ENCODE peak calls at places on chromosomes 6 and 20, in six cellular contexts. One of them, this sample, is unnamed.

GRCh38 chr6:34714663-34715062 is 18.1 kb upstream of the ILRUN start:
- DNase-seq in A549: no peak
- DNase-seq in endothelial cell of umbilical vein: no peak
- DNase-seq in K562: peak; percentile 59
- DNase-seq in HCT116: no peak
- DNase-seq in GM12878: no peak
- DNase-seq in this sample: no peak

GRCh38 chr6:84516151-84516550 is 248.2 kb downstream of the TBX18 start:
- DNase-seq in GM12878: no peak
- DNase-seq in endothelial cell of umbilical vein: no peak
- DNase-seq in K562: no peak
- DNase-seq in HCT116: no peak
- DNase-seq in A549: no peak
- DNase-seq in this sample: no peak

GRCh38 chr6:41785689-41786450 is 1.6 kb upstream of the TOMM6 start:
- DNase-seq in HCT116: no peak
- DNase-seq in GM12878: no peak
- DNase-seq in endothelial cell of umbilical vein: no peak
- DNase-seq in A549: no peak
- DNase-seq in K562: no peak
- DNase-seq in this sample: no peak

GRCh38 chr6:139402935-139403386 is 28.5 kb upstream of the CITED2 start:
- DNase-seq in K562: no peak
- DNase-seq in endothelial cell of umbilical vein: peak; percentile 67
- DNase-seq in GM12878: no peak
- DNase-seq in HCT116: no peak
- DNase-seq in A549: no peak
- DNase-seq in this sample: peak; percentile 93

GRCh38 chr6:75605635-75606034 is 4.0 kb downstream of the SENP6 start:
- DNase-seq in A549: no peak
- DNase-seq in HCT116: no peak
- DNase-seq in GM12878: no peak
- DNase-seq in K562: no peak
- DNase-seq in endothelial cell of umbilical vein: no peak
- DNase-seq in this sample: no peak

GRCh38 chr6:4336778-4337442 is 201.5 kb upstream of the ECI2 start:
- DNase-seq in endothelial cell of umbilical vein: no peak
- DNase-seq in K562: no peak
- DNase-seq in GM12878: no peak
- DNase-seq in A549: no peak
- DNase-seq in HCT116: no peak
- DNase-seq in this sample: no peak

GRCh38 chr6:37516920-37517405 is 17.3 kb upstream of the CCDC167 start:
- DNase-seq in endothelial cell of umbilical vein: no peak
- DNase-seq in GM12878: no peak
- DNase-seq in HCT116: no peak
- DNase-seq in K562: no peak
- DNase-seq in A549: no peak
- DNase-seq in this sample: no peak

GRCh38 chr20:48841861-48842529 is 14.2 kb upstream of the PREX1 start:
- DNase-seq in HCT116: no peak
- DNase-seq in GM12878: no peak
- DNase-seq in K562: peak; percentile 71
- DNase-seq in A549: peak; percentile 84
- DNase-seq in endothelial cell of umbilical vein: peak; percentile 89
- DNase-seq in this sample: peak; percentile 82

GRCh38 chr6:100706491-100706890 is 174.6 kb downstream of the ASCC3 start:
- DNase-seq in HCT116: no peak
- DNase-seq in A549: no peak
- DNase-seq in K562: no peak
- DNase-seq in GM12878: no peak
- DNase-seq in endothelial cell of umbilical vein: no peak
- DNase-seq in this sample: no peak

GRCh38 chr6:149012040-149012545 is 265.3 kb downstream of the UST start:
- DNase-seq in HCT116: peak; percentile 65
- DNase-seq in A549: peak; percentile 81
- DNase-seq in K562: no peak
- DNase-seq in GM12878: no peak
- DNase-seq in endothelial cell of umbilical vein: peak; percentile 11
- DNase-seq in this sample: peak; percentile 100

GRCh38 chr6:118283759-118284158 is 264.3 kb upstream of the PLN start:
- DNase-seq in A549: peak; percentile 46
- DNase-seq in GM12878: no peak
- DNase-seq in endothelial cell of umbilical vein: peak; percentile 64
- DNase-seq in HCT116: peak; percentile 55
- DNase-seq in K562: peak; percentile 39
- DNase-seq in this sample: peak; percentile 68

DNA sequence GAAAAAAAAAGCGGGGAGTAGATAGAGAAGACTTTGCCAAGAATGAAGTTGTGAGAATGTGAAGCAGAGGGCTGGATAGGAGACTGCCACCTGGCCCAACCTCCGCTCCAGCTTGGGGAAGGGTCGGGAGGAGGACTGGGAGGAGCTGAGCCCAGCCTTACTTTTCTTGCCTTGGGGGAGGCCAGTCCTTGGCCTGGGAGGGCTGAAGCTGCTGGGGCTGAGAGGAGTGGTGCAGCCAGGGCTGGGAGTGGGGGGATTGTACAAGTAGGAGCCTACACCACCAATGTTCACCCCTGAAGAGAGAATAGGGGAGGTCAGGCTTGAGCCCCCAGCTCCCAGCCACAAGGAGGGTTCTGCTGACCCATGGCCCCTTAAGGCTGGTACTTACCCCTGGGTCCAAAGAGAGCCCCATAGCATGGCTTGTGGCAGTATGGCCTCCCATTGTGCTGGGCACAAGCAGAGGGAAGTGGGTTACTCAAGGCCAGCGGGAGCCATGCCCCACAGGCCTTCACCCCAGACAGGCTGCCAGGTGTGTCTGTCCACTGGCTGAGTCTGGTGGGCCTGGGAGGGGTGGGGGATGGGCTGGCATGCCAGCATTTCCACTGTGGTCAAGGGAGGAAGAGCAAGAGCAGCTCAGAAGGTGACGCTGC is 1.1 kb downstream of the CRIP3 start:
- DNase-seq in endothelial cell of umbilical vein: no peak
- DNase-seq in A549: no peak
- DNase-seq in GM12878: no peak
- DNase-seq in HCT116: no peak
- DNase-seq in K562: no peak
- DNase-seq in this sample: no peak
- TF ChIP-seq POLR2A in endothelial cell of umbilical vein: no peak
- TF ChIP-seq POLR2A in A549: no peak
- TF ChIP-seq POLR2A in GM12878: no peak
- TF ChIP-seq POLR2A in HCT116: no peak
- TF ChIP-seq POLR2A in K562: no peak
- TF ChIP-seq POLR2A in this sample: no peak

GRCh38 chr20:52402514-52402913 is 210.9 kb upstream of the ZFP64 start:
- DNase-seq in K562: no peak
- DNase-seq in GM12878: no peak
- DNase-seq in endothelial cell of umbilical vein: no peak
- DNase-seq in A549: no peak
- DNase-seq in HCT116: no peak
- DNase-seq in this sample: no peak
- H3K4me2 ChIP-seq in K562: no peak overlapping the region
- H3K4me2 ChIP-seq in GM12878: no peak overlapping the region
- H3K4me2 ChIP-seq in endothelial cell of umbilical vein: no peak overlapping the region
- H3K4me2 ChIP-seq in A549: no peak overlapping the region
- H3K4me2 ChIP-seq in HCT116: no peak overlapping the region
- H3K4me2 ChIP-seq in this sample: no peak overlapping the region

DNA sequence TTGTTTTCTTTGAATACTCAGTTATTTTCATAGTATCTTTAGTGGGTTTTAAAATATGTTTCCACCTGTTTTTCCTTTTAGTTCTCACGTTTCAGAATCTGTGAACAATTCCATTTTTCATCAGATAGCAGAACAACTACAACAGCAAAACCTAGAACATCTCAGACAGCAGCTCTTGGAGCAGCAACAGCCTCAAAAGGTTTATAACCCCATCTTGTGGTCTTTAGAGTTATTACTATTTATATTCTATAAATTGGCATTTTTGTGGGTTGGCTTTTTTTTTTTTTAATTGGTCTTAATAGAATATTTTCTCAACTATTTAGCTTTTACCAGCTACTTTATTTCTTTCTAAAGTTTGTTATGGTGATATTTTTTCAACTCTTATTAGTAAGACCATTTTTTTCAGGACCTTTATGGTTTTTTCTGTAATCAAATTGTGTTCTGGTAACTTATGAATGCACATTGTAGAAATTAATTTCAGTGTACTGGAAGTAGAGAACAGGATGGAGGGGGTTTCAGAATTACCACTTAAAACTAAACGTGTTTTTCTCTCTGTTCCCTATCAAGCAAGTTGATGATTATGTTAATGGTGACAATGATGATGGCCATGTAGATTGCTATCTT is 72.2 kb downstream of the SCAF8 start:
- DNase-seq in HCT116: peak; percentile 31
- DNase-seq in endothelial cell of umbilical vein: peak; percentile 69
- DNase-seq in A549: peak; percentile 52
- DNase-seq in K562: peak; percentile 34
- DNase-seq in GM12878: no peak
- DNase-seq in this sample: peak; percentile 70
- TF ChIP-seq CTCF in HCT116: peak; percentile 68
- TF ChIP-seq CTCF in endothelial cell of umbilical vein: no peak
- TF ChIP-seq CTCF in A549: peak; percentile 57
- TF ChIP-seq CTCF in K562: peak; percentile 74
- TF ChIP-seq CTCF in GM12878: peak; percentile 41
- TF ChIP-seq CTCF in this sample: peak; percentile 69

GRCh38 chr20:31662372-31662854 is 24.7 kb downstream of the COX4I2 start:
- DNase-seq in GM12878: no peak
- DNase-seq in K562: no peak
- DNase-seq in endothelial cell of umbilical vein: peak; percentile 28
- DNase-seq in A549: no peak
- DNase-seq in HCT116: no peak
- DNase-seq in this sample: no peak

GRCh38 chr20:31663524-31663837 is 25.8 kb downstream of the COX4I2 start:
- DNase-seq in GM12878: no peak
- DNase-seq in K562: no peak
- DNase-seq in endothelial cell of umbilical vein: no peak
- DNase-seq in HCT116: no peak
- DNase-seq in A549: no peak
- DNase-seq in this sample: no peak

GRCh38 chr20:31664696-31665354 is 27.1 kb downstream of the COX4I2 start:
- DNase-seq in GM12878: no peak
- DNase-seq in HCT116: no peak
- DNase-seq in A549: no peak
- DNase-seq in endothelial cell of umbilical vein: no peak
- DNase-seq in K562: no peak
- DNase-seq in this sample: no peak

GRCh38 chr20:31665753-31666152 is 28.0 kb downstream of the COX4I2 start:
- DNase-seq in A549: no peak
- DNase-seq in HCT116: no peak
- DNase-seq in K562: no peak
- DNase-seq in endothelial cell of umbilical vein: no peak
- DNase-seq in GM12878: no peak
- DNase-seq in this sample: no peak

DNA sequence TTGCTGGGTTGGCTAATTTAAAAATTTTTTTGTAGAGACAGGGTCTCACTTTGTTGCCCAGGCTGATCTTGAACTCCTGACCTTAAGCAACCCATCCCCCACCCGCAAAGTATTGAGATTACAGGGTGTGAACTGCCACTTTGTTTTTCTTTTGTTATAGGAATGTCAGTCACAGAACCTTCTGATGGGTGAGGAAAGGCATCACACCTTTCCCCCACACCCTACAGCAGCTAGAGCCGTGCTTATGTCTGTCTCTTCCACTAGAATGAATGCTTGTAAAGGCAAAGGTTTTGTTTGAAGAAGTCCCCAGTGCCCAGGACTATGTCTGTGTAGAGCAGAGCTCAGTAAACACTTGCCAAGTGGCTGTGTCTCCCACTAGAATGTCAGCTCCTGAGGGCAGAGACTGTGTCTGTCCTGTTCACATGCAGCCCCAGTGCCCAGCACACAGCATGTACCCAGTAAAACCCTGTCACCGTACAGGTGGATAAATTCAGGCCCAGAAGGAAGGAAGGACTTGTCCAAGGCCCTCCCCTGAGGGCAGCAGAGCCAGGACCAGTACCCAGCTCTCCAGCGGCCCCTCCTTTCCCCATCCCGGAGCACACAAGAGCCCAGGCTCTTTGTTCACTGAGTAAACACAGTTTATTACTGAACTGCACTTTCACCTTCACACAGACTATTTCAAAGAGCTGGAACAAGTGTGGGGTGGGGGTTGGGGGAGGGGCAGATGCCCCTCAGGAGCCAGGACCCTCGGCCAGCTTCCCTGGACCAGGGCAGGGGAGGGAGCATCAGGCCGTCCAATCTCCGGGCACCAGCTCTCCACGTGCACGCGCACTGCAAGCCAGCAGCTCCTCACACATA is 26.4 kb downstream of the COX4I2 start:
- DNase-seq in endothelial cell of umbilical vein: no peak
- DNase-seq in K562: no peak
- DNase-seq in A549: peak; percentile 53
- DNase-seq in GM12878: no peak
- DNase-seq in HCT116: no peak
- DNase-seq in this sample: no peak
- TF ChIP-seq POLR2A in endothelial cell of umbilical vein: no peak
- TF ChIP-seq POLR2A in K562: no peak
- TF ChIP-seq POLR2A in A549: no peak
- TF ChIP-seq POLR2A in GM12878: no peak
- TF ChIP-seq POLR2A in HCT116: no peak
- TF ChIP-seq POLR2A in this sample: no peak

DNA sequence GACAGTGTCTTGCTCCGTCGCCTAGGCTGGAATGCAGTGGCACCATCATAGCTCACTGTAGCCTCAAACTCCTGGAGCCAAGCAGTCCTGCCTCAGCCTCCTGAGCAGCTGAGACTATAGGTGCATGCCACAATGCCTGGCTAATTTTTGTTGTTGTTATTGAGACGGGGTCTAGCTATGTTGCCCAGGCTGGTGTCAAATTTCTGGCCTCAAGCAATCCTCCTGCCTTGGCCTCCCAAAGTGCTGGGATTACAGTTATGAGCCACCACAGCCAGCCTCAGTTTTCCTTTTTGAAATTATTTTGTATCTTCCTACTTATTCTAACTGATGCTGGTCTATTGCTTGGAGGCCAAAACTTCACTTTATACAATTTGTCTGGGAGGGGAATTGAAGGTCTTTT is 436.1 kb downstream of the UTRN start:
- DNase-seq in A549: no peak
- DNase-seq in HCT116: no peak
- DNase-seq in GM12878: no peak
- DNase-seq in endothelial cell of umbilical vein: no peak
- DNase-seq in K562: no peak
- DNase-seq in this sample: no peak
- H3K4me2 ChIP-seq in A549: no peak overlapping the region
- H3K4me2 ChIP-seq in HCT116: no peak overlapping the region
- H3K4me2 ChIP-seq in GM12878: no peak overlapping the region
- H3K4me2 ChIP-seq in endothelial cell of umbilical vein: no peak overlapping the region
- H3K4me2 ChIP-seq in K562: no peak overlapping the region
- H3K4me2 ChIP-seq in this sample: no peak overlapping the region

This sample was measured in IMR-90.